ENCODE peak calls at places on chromosomes 2 and 18, in seven cellular contexts. I is GM12878, V is H1, F is K562, Q is HCT116, J is SK-N-SH, H is HepG2. B is an unnamed sample.

GRCh38 chr2:234952270-234953115 is 676 bp downstream of the SH3BP4 start:
- DNase-seq in H (no peak), F (no peak), I (no peak), J (peak), Q (no peak), V (peak), B (peak)

GRCh38 chr2:239716536-239717318 is 308.4 kb downstream of the NDUFA10 start:
- DNase-seq in J (peak), H (no peak), F (no peak), Q (no peak), I (no peak), V (no peak), B (no peak)

GRCh38 chr2:7899241-7899640 is 782.6 kb upstream of the ID2 start:
- DNase-seq in V (no peak), F (no peak), I (no peak), J (peak), Q (no peak), H (no peak), B (no peak)

GRCh38 chr2:38057651-38058410 is 18.1 kb downstream of the CYP1B1 start:
- DNase-seq in H (no peak), F (no peak), I (no peak), V (no peak), J (no peak), Q (no peak), B (no peak)

GRCh38 chr18:23142285-23142929 is 7.1 kb downstream of the CABLES1 start:
- DNase-seq in V (no peak), I (no peak), H (peak), F (no peak), Q (no peak), J (no peak), B (no peak)

GRCh38 chr2:54942373-54942772 is 107.9 kb downstream of the RTN4 start:
- DNase-seq in J (no peak), Q (no peak), H (no peak), F (no peak), I (no peak), V (no peak), B (no peak)

GRCh38 chr2:177161741-177162440 is 50.7 kb upstream of the HNRNPA3 start:
- DNase-seq in Q (no peak), V (no peak), I (no peak), J (peak), F (peak), H (no peak), B (peak)

GRCh38 chr2:68645523-68645922 is 2.1 kb downstream of the PROKR1 start:
- DNase-seq in I (no peak), Q (no peak), H (no peak), V (no peak), J (no peak), F (no peak), B (no peak)

GRCh38 chr2:26491563-26492167 is 13.7 kb upstream of the OTOF start:
- DNase-seq in V (no peak), I (no peak), Q (no peak), H (no peak), J (no peak), F (no peak), B (no peak)

GRCh38 chr2:37740330-37740729 is 68.9 kb upstream of the CDC42EP3 start:
- DNase-seq in J (no peak), Q (no peak), I (no peak), V (no peak), H (no peak), F (no peak), B (no peak)

GRCh38 chr18:35355140-35355618 is 11.0 kb upstream of the ZNF24 start:
- DNase-seq in J (peak), Q (peak), I (no peak), H (peak), V (peak), F (peak), B (peak)

GRCh38 chr2:152175368-152176112 is at the start of gene STAM2:
- DNase-seq in V (peak), F (peak), I (peak), H (peak), J (peak), Q (peak), B (peak)

GRCh38 chr18:23231340-23232021 is 96.2 kb downstream of the CABLES1 start:
- DNase-seq in J (peak), V (no peak), Q (no peak), F (peak), I (peak), H (no peak), B (no peak)

GRCh38 chr2:54204476-54204875 is 51.6 kb downstream of the TSPYL6 start:
- DNase-seq in J (no peak), F (no peak), I (no peak), V (no peak), Q (no peak), H (peak), B (no peak)

GRCh38 chr2:113858764-113859163 is 31.1 kb upstream of the ACTR3 start:
- DNase-seq in V (no peak), I (no peak), F (peak), H (no peak), J (no peak), Q (no peak), B (no peak)

GRCh38 chr2:176553685-176554106 is 284.5 kb downstream of the MTX2 start:
- DNase-seq in Q (peak), I (no peak), V (peak), J (peak), H (no peak), F (no peak), B (peak)

GRCh38 chr2:124063596-124063995 is 38.5 kb downstream of the CNTNAP5 start:
- DNase-seq in J (no peak), I (no peak), V (no peak), H (no peak), F (no peak), Q (no peak), B (no peak)

GRCh38 chr2:2026252-2026831 is 282.0 kb upstream of the PXDN start:
- DNase-seq in J (no peak), H (peak), F (no peak), Q (no peak), I (no peak), V (no peak), B (no peak)

GRCh38 chr18:55100817-55101457 is 141.7 kb upstream of the CCDC68 start:
- DNase-seq in I (no peak), V (no peak), J (no peak), H (no peak), F (no peak), Q (peak), B (no peak)

GRCh38 chr2:70391988-70392387 is 90.1 kb upstream of the FAM136A start:
- DNase-seq in H (no peak), F (no peak), J (no peak), V (no peak), Q (no peak), I (no peak), B (no peak)

GRCh38 chr2:70994055-70994444 is 623 bp downstream of the TEX261 start:
- DNase-seq in V (no peak), F (peak), Q (no peak), H (no peak), I (no peak), J (no peak), B (no peak)

GRCh38 chr2:190765386-190766173 is 115.0 kb upstream of the GLS start:
- DNase-seq in J (peak), V (no peak), F (peak), H (no peak), I (no peak), Q (peak), B (no peak)

GRCh38 chr18:22324191-22325131 is 93.3 kb downstream of the CTAGE1 start:
- DNase-seq in Q (no peak), H (no peak), J (no peak), V (peak), F (peak), I (no peak), B (no peak)

GRCh38 chr2:25131567-25132295 is 36.6 kb downstream of the POMC start:
- DNase-seq in Q (no peak), H (no peak), I (no peak), F (no peak), V (peak), J (no peak), B (no peak)

DNA sequence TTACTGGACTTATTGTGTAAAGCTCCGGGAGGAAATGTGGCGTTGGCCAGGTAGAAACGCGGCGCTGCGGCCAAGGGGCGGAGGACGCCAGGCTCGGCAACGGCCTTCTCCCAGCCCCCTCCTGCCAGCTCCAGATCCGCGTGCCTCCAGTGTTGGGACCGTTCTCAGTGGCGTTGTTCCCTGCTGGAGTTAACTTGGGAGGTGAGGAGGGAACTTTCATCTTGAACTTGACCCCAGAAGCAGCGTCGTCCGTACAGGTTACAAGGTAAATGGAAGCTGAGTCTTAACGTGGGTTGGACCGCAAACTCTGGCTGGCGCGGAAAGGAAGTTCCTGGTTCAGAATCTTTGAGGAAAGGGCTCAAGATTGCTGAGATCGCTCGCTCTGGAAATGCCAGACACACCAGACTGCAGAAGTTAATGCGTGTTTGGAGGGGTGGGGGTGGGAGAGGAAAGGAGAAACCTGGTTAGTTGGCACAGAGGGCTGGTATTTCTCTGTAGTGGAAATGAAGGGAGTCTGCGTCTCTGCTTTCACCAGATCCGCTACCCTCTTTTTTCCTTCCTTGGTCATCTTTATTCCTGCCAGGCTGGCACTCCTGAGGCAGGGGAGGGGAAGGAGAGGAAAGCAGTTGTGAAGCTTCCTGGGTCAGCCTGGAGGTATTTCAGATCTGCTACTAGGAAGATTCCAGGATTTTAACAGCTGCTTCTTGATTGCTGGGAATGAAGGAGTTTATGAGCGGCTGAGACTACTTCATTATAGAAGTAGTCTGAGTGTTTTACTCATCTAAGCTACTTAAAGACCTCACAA is 1.5 kb downstream of the TANC1 start:
- DNase-seq in I (no peak), J (peak), V (no peak), F (no peak), Q (no peak), H (no peak), B (peak)
- TF ChIP-seq JUND in I (no peak), J (no peak), V (no peak), F (no peak), Q (no peak), H (no peak), B (no peak)

GRCh38 chr2:174702541-174702940 is 61.7 kb downstream of the CHRNA1 start:
- DNase-seq in Q (no peak), J (no peak), I (no peak), H (no peak), V (no peak), F (no peak), B (no peak)

GRCh38 chr2:174708713-174709112 is 55.6 kb downstream of the CHRNA1 start:
- DNase-seq in I (no peak), J (no peak), F (no peak), V (no peak), H (no peak), Q (no peak), B (no peak)

GRCh38 chr2:174705321-174705720 is 59.0 kb downstream of the CHRNA1 start:
- DNase-seq in V (no peak), H (no peak), I (no peak), F (no peak), Q (no peak), J (no peak), B (no peak)

GRCh38 chr2:174704061-174704460 is 60.2 kb downstream of the CHRNA1 start:
- DNase-seq in Q (no peak), H (no peak), J (no peak), V (no peak), I (no peak), F (no peak), B (no peak)

DNA sequence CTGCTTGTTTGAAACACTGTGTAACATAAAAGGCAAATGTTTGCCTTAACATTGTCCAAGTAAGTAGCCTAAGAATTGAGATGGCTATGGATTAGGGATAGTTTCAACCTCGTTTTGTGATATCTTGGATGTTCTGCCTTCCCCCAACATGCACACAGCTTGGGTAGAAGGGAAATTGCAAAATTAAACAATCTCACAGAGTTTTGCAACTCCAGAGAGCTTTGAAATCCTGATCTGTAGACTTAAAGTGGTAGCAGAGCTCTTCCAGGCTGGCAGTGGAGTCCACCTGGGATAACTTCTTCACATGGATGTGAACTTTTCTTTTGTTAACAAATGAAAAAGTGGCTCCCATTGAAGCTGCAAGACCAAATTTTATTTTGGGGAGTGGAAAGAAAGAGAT is 59.6 kb downstream of the CHRNA1 start:
- DNase-seq in V (no peak), I (no peak), H (no peak), J (no peak), F (no peak), Q (no peak), B (no peak)
- TF ChIP-seq JUND in V (no peak), I (no peak), H (no peak), J (no peak), F (no peak), Q (no peak), B (no peak)

GRCh38 chr2:150141241-150142001 is 346.0 kb downstream of the RND3 start:
- DNase-seq in H (no peak), V (no peak), I (no peak), Q (no peak), J (no peak), F (no peak), B (no peak)
- TF ChIP-seq JUND in H (no peak), V (no peak), I (no peak), Q (no peak), J (peak), F (no peak), B (no peak)

DNA sequence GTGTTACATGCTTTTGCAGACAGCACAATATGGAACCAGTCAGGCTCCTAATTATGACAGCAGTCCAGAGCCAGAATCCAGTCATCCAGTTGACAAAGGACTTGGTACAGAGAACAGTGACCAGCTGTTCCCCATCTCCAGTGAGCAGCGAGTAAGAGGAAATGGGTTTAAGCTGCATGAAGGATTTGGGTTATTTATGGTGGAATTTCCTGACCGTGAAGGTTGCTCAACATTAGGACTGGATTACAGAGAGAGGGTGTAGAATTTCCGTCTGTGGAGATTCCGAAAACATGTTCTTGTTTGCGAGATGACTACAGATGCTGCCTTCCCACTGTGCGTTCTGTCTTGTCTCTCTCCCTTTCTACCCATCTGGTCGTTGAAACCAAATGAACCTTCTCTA is 24.5 kb downstream of the SGPP2 start:
- DNase-seq in H (no peak), I (no peak), F (no peak), J (no peak), V (no peak), Q (no peak), B (no peak)
- TF ChIP-seq JUND in H (no peak), I (no peak), F (no peak), J (no peak), V (no peak), Q (no peak), B (no peak)

DNA sequence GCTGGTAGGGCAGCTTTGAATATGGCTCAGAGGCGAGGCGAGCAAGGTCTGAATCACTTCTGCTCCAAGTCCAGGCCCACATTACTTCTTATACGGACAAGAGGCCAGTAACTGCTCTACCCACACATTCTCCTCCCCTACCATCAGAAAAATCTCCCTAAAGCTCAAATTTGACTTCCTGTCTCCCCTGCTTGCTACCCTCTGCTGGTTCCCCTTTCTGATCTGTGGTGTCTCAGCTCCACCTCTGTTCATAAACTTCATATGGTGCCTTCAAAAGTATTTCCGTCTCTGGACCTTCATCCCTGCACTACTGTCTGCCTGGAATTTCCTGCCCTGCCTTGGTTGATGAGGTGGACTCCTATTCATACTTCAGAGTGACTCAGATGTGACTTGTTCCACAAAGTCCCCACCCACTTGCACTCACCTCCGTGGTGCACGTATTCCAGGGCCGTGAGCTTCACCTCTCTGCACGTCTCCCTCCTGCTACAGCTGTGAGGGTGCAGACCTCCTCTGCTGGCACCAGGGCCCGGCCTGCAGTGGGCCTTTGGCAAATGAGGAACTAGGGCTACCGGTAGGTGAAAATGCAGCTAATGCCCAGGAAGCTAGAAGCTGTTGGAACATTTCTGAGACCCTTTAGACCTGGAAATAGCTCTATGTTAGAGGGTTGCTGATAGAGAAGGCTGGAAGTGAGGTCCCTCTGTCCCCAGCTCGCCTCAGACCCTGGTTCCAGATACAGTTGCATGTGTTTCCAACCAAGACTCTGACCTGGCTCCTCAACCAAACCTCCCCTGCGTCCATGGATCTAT is 24.6 kb upstream of the KCMF1 start:
- DNase-seq in Q (peak), V (no peak), J (no peak), H (peak), F (peak), I (peak), B (no peak)
- TF ChIP-seq JUND in Q (no peak), V (no peak), J (peak), H (no peak), F (no peak), I (no peak), B (no peak)